ENCODE peak calls at places on chromosomes 2 and 18, in seven cellular contexts. One of them, this sample, is unnamed.

GRCh38 chr2:142794850-142795249 is 82.6 kb upstream of the KYNU start:
- DNase-seq in GM04504: no peak
- DNase-seq in upper lobe of right lung: no peak
- DNase-seq in T-helper 2 cell: no peak
- DNase-seq in colonic mucosa: no peak
- DNase-seq in HEK293T: no peak
- DNase-seq in SHP77 treated with DMSO at 0.1 percent for 48 hours: no peak
- DNase-seq in this sample: no peak

GRCh38 chr18:60024857-60025256 is 125.1 kb downstream of the PMAIP1 start:
- DNase-seq in GM04504: no peak
- DNase-seq in upper lobe of right lung: no peak
- DNase-seq in T-helper 2 cell: no peak
- DNase-seq in colonic mucosa: no peak
- DNase-seq in HEK293T: no peak
- DNase-seq in SHP77 treated with DMSO at 0.1 percent for 48 hours: no peak
- DNase-seq in this sample: no peak

GRCh38 chr2:23824777-23825212 is 102.1 kb downstream of the ATAD2B start:
- DNase-seq in GM04504: peak
- DNase-seq in upper lobe of right lung: no peak
- DNase-seq in T-helper 2 cell: no peak
- DNase-seq in colonic mucosa: peak
- DNase-seq in HEK293T: peak
- DNase-seq in SHP77 treated with DMSO at 0.1 percent for 48 hours: peak
- DNase-seq in this sample: no peak

GRCh38 chr2:64626963-64627760 is 26.6 kb downstream of the SERTAD2 start:
- DNase-seq in GM04504: no peak
- DNase-seq in upper lobe of right lung: no peak
- DNase-seq in T-helper 2 cell: no peak
- DNase-seq in colonic mucosa: no peak
- DNase-seq in HEK293T: no peak
- DNase-seq in SHP77 treated with DMSO at 0.1 percent for 48 hours: peak
- DNase-seq in this sample: no peak

GRCh38 chr2:208326016-208326415 is 60.0 kb downstream of the PIKFYVE start:
- DNase-seq in GM04504: no peak
- DNase-seq in upper lobe of right lung: no peak
- DNase-seq in T-helper 2 cell: no peak
- DNase-seq in colonic mucosa: no peak
- DNase-seq in HEK293T: no peak
- DNase-seq in SHP77 treated with DMSO at 0.1 percent for 48 hours: no peak
- DNase-seq in this sample: no peak

GRCh38 chr2:65612654-65613053 is 180.3 kb upstream of the SPRED2 start:
- DNase-seq in GM04504: no peak
- DNase-seq in upper lobe of right lung: no peak
- DNase-seq in T-helper 2 cell: no peak
- DNase-seq in colonic mucosa: no peak
- DNase-seq in HEK293T: no peak
- DNase-seq in SHP77 treated with DMSO at 0.1 percent for 48 hours: no peak
- DNase-seq in this sample: no peak

GRCh38 chr18:10726198-10727068 is 200.6 kb downstream of the NAPG start:
- DNase-seq in GM04504: no peak
- DNase-seq in upper lobe of right lung: no peak
- DNase-seq in T-helper 2 cell: no peak
- DNase-seq in colonic mucosa: peak
- DNase-seq in HEK293T: no peak
- DNase-seq in SHP77 treated with DMSO at 0.1 percent for 48 hours: no peak
- DNase-seq in this sample: no peak

GRCh38 chr18:29874519-29875098 is 1167.9 kb downstream of the DSC3 start:
- DNase-seq in GM04504: no peak
- DNase-seq in upper lobe of right lung: no peak
- DNase-seq in T-helper 2 cell: no peak
- DNase-seq in colonic mucosa: no peak
- DNase-seq in HEK293T: peak
- DNase-seq in SHP77 treated with DMSO at 0.1 percent for 48 hours: peak
- DNase-seq in this sample: no peak

GRCh38 chr18:48539406-48540328 is 836 bp downstream of the CTIF start:
- DNase-seq in GM04504: no peak
- DNase-seq in upper lobe of right lung: peak
- DNase-seq in T-helper 2 cell: no peak
- DNase-seq in colonic mucosa: peak
- DNase-seq in HEK293T: peak
- DNase-seq in SHP77 treated with DMSO at 0.1 percent for 48 hours: no peak
- DNase-seq in this sample: peak

GRCh38 chr2:72035518-72036172 is 112.0 kb downstream of the CYP26B1 start:
- DNase-seq in GM04504: peak
- DNase-seq in upper lobe of right lung: peak
- DNase-seq in T-helper 2 cell: no peak
- DNase-seq in colonic mucosa: no peak
- DNase-seq in HEK293T: peak
- DNase-seq in SHP77 treated with DMSO at 0.1 percent for 48 hours: no peak
- DNase-seq in this sample: no peak

GRCh38 chr2:47259829-47260228 is 104.7 kb upstream of the STPG4 start:
- DNase-seq in GM04504: no peak
- DNase-seq in upper lobe of right lung: no peak
- DNase-seq in T-helper 2 cell: no peak
- DNase-seq in colonic mucosa: no peak
- DNase-seq in HEK293T: no peak
- DNase-seq in SHP77 treated with DMSO at 0.1 percent for 48 hours: no peak
- DNase-seq in this sample: no peak

GRCh38 chr2:127453392-127454171 is 35.4 kb downstream of the PROC start:
- DNase-seq in GM04504: no peak
- DNase-seq in upper lobe of right lung: no peak
- DNase-seq in T-helper 2 cell: no peak
- DNase-seq in colonic mucosa: no peak
- DNase-seq in HEK293T: no peak
- DNase-seq in SHP77 treated with DMSO at 0.1 percent for 48 hours: peak
- DNase-seq in this sample: no peak

GRCh38 chr2:39737661-39738060 is 41.4 kb downstream of the THUMPD2 start:
- DNase-seq in GM04504: peak
- DNase-seq in upper lobe of right lung: no peak
- DNase-seq in T-helper 2 cell: no peak
- DNase-seq in colonic mucosa: no peak
- DNase-seq in HEK293T: no peak
- DNase-seq in SHP77 treated with DMSO at 0.1 percent for 48 hours: no peak
- DNase-seq in this sample: no peak

GRCh38 chr2:45083175-45083574 is 73.9 kb upstream of the SIX2 start:
- DNase-seq in GM04504: no peak
- DNase-seq in upper lobe of right lung: no peak
- DNase-seq in T-helper 2 cell: no peak
- DNase-seq in colonic mucosa: no peak
- DNase-seq in HEK293T: no peak
- DNase-seq in SHP77 treated with DMSO at 0.1 percent for 48 hours: no peak
- DNase-seq in this sample: no peak

GRCh38 chr2:134912406-134912805 is 6.2 kb upstream of the CCNT2 start:
- DNase-seq in GM04504: no peak
- DNase-seq in upper lobe of right lung: no peak
- DNase-seq in T-helper 2 cell: no peak
- DNase-seq in colonic mucosa: no peak
- DNase-seq in HEK293T: no peak
- DNase-seq in SHP77 treated with DMSO at 0.1 percent for 48 hours: no peak
- DNase-seq in this sample: no peak

GRCh38 chr18:79786781-79787526 is 10.8 kb upstream of the KCNG2 start:
- DNase-seq in GM04504: peak
- DNase-seq in upper lobe of right lung: peak
- DNase-seq in T-helper 2 cell: no peak
- DNase-seq in colonic mucosa: no peak
- DNase-seq in HEK293T: no peak
- DNase-seq in SHP77 treated with DMSO at 0.1 percent for 48 hours: no peak
- DNase-seq in this sample: no peak

GRCh38 chr18:48674198-48674721 is 135.4 kb downstream of the CTIF start:
- DNase-seq in GM04504: no peak
- DNase-seq in upper lobe of right lung: peak
- DNase-seq in T-helper 2 cell: no peak
- DNase-seq in colonic mucosa: peak
- DNase-seq in HEK293T: no peak
- DNase-seq in SHP77 treated with DMSO at 0.1 percent for 48 hours: no peak
- DNase-seq in this sample: no peak

GRCh38 chr2:5842326-5842725 is 150.1 kb downstream of the SOX11 start:
- DNase-seq in GM04504: no peak
- DNase-seq in upper lobe of right lung: no peak
- DNase-seq in T-helper 2 cell: no peak
- DNase-seq in colonic mucosa: no peak
- DNase-seq in HEK293T: no peak
- DNase-seq in SHP77 treated with DMSO at 0.1 percent for 48 hours: no peak
- DNase-seq in this sample: no peak

GRCh38 chr2:235283246-235283645 is 210.6 kb upstream of the AGAP1 start:
- DNase-seq in GM04504: no peak
- DNase-seq in upper lobe of right lung: no peak
- DNase-seq in T-helper 2 cell: no peak
- DNase-seq in colonic mucosa: no peak
- DNase-seq in HEK293T: no peak
- DNase-seq in SHP77 treated with DMSO at 0.1 percent for 48 hours: no peak
- DNase-seq in this sample: no peak

GRCh38 chr2:200703132-200703925 is 108.4 kb upstream of the BZW1 start:
- DNase-seq in GM04504: peak
- DNase-seq in upper lobe of right lung: no peak
- DNase-seq in T-helper 2 cell: no peak
- DNase-seq in colonic mucosa: peak
- DNase-seq in HEK293T: peak
- DNase-seq in SHP77 treated with DMSO at 0.1 percent for 48 hours: peak
- DNase-seq in this sample: no peak

GRCh38 chr2:187478719-187479118 is 30.7 kb upstream of the CALCRL start:
- DNase-seq in GM04504: no peak
- DNase-seq in upper lobe of right lung: no peak
- DNase-seq in T-helper 2 cell: no peak
- DNase-seq in colonic mucosa: no peak
- DNase-seq in HEK293T: no peak
- DNase-seq in SHP77 treated with DMSO at 0.1 percent for 48 hours: no peak
- DNase-seq in this sample: no peak

GRCh38 chr18:62586781-62587487 is 64.1 kb downstream of the ZCCHC2 start:
- DNase-seq in GM04504: no peak
- DNase-seq in upper lobe of right lung: no peak
- DNase-seq in T-helper 2 cell: no peak
- DNase-seq in colonic mucosa: no peak
- DNase-seq in HEK293T: no peak
- DNase-seq in SHP77 treated with DMSO at 0.1 percent for 48 hours: no peak
- DNase-seq in this sample: no peak

GRCh38 chr2:195319548-195320415 is 337.2 kb upstream of the SLC39A10 start:
- DNase-seq in GM04504: no peak
- DNase-seq in upper lobe of right lung: no peak
- DNase-seq in T-helper 2 cell: no peak
- DNase-seq in colonic mucosa: no peak
- DNase-seq in HEK293T: no peak
- DNase-seq in SHP77 treated with DMSO at 0.1 percent for 48 hours: no peak
- DNase-seq in this sample: no peak

GRCh38 chr2:226618875-226619605 is 180.6 kb downstream of the IRS1 start:
- DNase-seq in GM04504: no peak
- DNase-seq in upper lobe of right lung: no peak
- DNase-seq in T-helper 2 cell: no peak
- DNase-seq in colonic mucosa: no peak
- DNase-seq in HEK293T: no peak
- DNase-seq in SHP77 treated with DMSO at 0.1 percent for 48 hours: no peak
- DNase-seq in this sample: no peak

GRCh38 chr2:143121079-143121478 is 8.1 kb upstream of the ARHGAP15 start:
- DNase-seq in GM04504: no peak
- DNase-seq in upper lobe of right lung: no peak
- DNase-seq in T-helper 2 cell: no peak
- DNase-seq in colonic mucosa: no peak
- DNase-seq in HEK293T: no peak
- DNase-seq in SHP77 treated with DMSO at 0.1 percent for 48 hours: no peak
- DNase-seq in this sample: no peak

GRCh38 chr2:38406597-38407110 is 29.6 kb upstream of the ATL2 start:
- DNase-seq in GM04504: no peak
- DNase-seq in upper lobe of right lung: peak
- DNase-seq in T-helper 2 cell: no peak
- DNase-seq in colonic mucosa: no peak
- DNase-seq in HEK293T: no peak
- DNase-seq in SHP77 treated with DMSO at 0.1 percent for 48 hours: no peak
- DNase-seq in this sample: no peak

GRCh38 chr18:46302866-46303485 is 198.8 kb downstream of the HAUS1 start:
- DNase-seq in GM04504: no peak
- DNase-seq in upper lobe of right lung: peak
- DNase-seq in T-helper 2 cell: no peak
- DNase-seq in colonic mucosa: no peak
- DNase-seq in HEK293T: no peak
- DNase-seq in SHP77 treated with DMSO at 0.1 percent for 48 hours: no peak
- DNase-seq in this sample: no peak

GRCh38 chr2:101119431-101119830 is 31.8 kb downstream of the TBC1D8 start:
- DNase-seq in GM04504: peak
- DNase-seq in upper lobe of right lung: no peak
- DNase-seq in T-helper 2 cell: no peak
- DNase-seq in colonic mucosa: no peak
- DNase-seq in HEK293T: no peak
- DNase-seq in SHP77 treated with DMSO at 0.1 percent for 48 hours: no peak
- DNase-seq in this sample: no peak

GRCh38 chr18:50458366-50458765 is 83.5 kb downstream of the SKA1 start:
- DNase-seq in GM04504: no peak
- DNase-seq in upper lobe of right lung: no peak
- DNase-seq in T-helper 2 cell: no peak
- DNase-seq in colonic mucosa: no peak
- DNase-seq in HEK293T: no peak
- DNase-seq in SHP77 treated with DMSO at 0.1 percent for 48 hours: no peak
- DNase-seq in this sample: no peak

GRCh38 chr2:127043367-127044164 is 63.4 kb downstream of the BIN1 start:
- DNase-seq in GM04504: no peak
- DNase-seq in upper lobe of right lung: no peak
- DNase-seq in T-helper 2 cell: no peak
- DNase-seq in colonic mucosa: no peak
- DNase-seq in HEK293T: no peak
- DNase-seq in SHP77 treated with DMSO at 0.1 percent for 48 hours: no peak
- DNase-seq in this sample: no peak

GRCh38 chr18:72985686-72986085 is 117.9 kb upstream of the NETO1 start:
- DNase-seq in GM04504: no peak
- DNase-seq in upper lobe of right lung: no peak
- DNase-seq in T-helper 2 cell: no peak
- DNase-seq in colonic mucosa: no peak
- DNase-seq in HEK293T: no peak
- DNase-seq in SHP77 treated with DMSO at 0.1 percent for 48 hours: no peak
- DNase-seq in this sample: no peak

GRCh38 chr18:4232656-4233055 is 222.5 kb downstream of the DLGAP1 start:
- DNase-seq in GM04504: no peak
- DNase-seq in upper lobe of right lung: no peak
- DNase-seq in T-helper 2 cell: no peak
- DNase-seq in colonic mucosa: no peak
- DNase-seq in HEK293T: no peak
- DNase-seq in SHP77 treated with DMSO at 0.1 percent for 48 hours: no peak
- DNase-seq in this sample: no peak

GRCh38 chr2:69012310-69013122 is 463 bp upstream of the ANTXR1 start:
- DNase-seq in GM04504: peak
- DNase-seq in upper lobe of right lung: peak
- DNase-seq in T-helper 2 cell: no peak
- DNase-seq in colonic mucosa: peak
- DNase-seq in HEK293T: no peak
- DNase-seq in SHP77 treated with DMSO at 0.1 percent for 48 hours: peak
- DNase-seq in this sample: peak

GRCh38 chr2:201665420-201666158 is 22.3 kb upstream of the TMEM237 start:
- DNase-seq in GM04504: no peak
- DNase-seq in upper lobe of right lung: no peak
- DNase-seq in T-helper 2 cell: no peak
- DNase-seq in colonic mucosa: no peak
- DNase-seq in HEK293T: no peak
- DNase-seq in SHP77 treated with DMSO at 0.1 percent for 48 hours: no peak
- DNase-seq in this sample: no peak

GRCh38 chr2:147641644-147642043 is 203.2 kb upstream of the ACVR2A start:
- DNase-seq in GM04504: no peak
- DNase-seq in upper lobe of right lung: no peak
- DNase-seq in T-helper 2 cell: no peak
- DNase-seq in colonic mucosa: no peak
- DNase-seq in HEK293T: no peak
- DNase-seq in SHP77 treated with DMSO at 0.1 percent for 48 hours: no peak
- DNase-seq in this sample: no peak

GRCh38 chr18:58640891-58641610 is 12.2 kb upstream of the ALPK2 start:
- DNase-seq in GM04504: no peak
- DNase-seq in upper lobe of right lung: no peak
- DNase-seq in T-helper 2 cell: no peak
- DNase-seq in colonic mucosa: no peak
- DNase-seq in HEK293T: no peak
- DNase-seq in SHP77 treated with DMSO at 0.1 percent for 48 hours: no peak
- DNase-seq in this sample: no peak

GRCh38 chr2:24402242-24403092 is 42.1 kb upstream of the ITSN2 start:
- DNase-seq in GM04504: no peak
- DNase-seq in upper lobe of right lung: no peak
- DNase-seq in T-helper 2 cell: no peak
- DNase-seq in colonic mucosa: no peak
- DNase-seq in HEK293T: no peak
- DNase-seq in SHP77 treated with DMSO at 0.1 percent for 48 hours: no peak
- DNase-seq in this sample: no peak

GRCh38 chr2:239803102-239803763 is 221.9 kb downstream of the NDUFA10 start:
- DNase-seq in GM04504: no peak
- DNase-seq in upper lobe of right lung: peak
- DNase-seq in T-helper 2 cell: no peak
- DNase-seq in colonic mucosa: no peak
- DNase-seq in HEK293T: no peak
- DNase-seq in SHP77 treated with DMSO at 0.1 percent for 48 hours: no peak
- DNase-seq in this sample: no peak

This sample was measured in activated T-helper 1 cell treated with Interleukin-2 at 50 U/mL for 16 hours.